ENCODE peak calls at places on chromosomes 7 and 10, in four cellular contexts. D, O, K and F are unnamed samples.

GRCh38 chr10:11355625-11356024 is 255.8 kb downstream of the USP6NL start:
- DNase-seq in O (no peak), K (no peak), D (no peak), F (peak)

GRCh38 chr10:80163741-80164341 is 31.3 kb downstream of the PLAC9 start:
- DNase-seq in D (no peak), O (no peak), K (no peak), F (no peak)

GRCh38 chr7:55111007-55111406 is 92.2 kb downstream of the EGFR start:
- DNase-seq in D (no peak), O (no peak), K (no peak), F (no peak)

GRCh38 chr10:117964528-117964927 is 82.2 kb downstream of the RAB11FIP2 start:
- DNase-seq in K (no peak), D (no peak), O (no peak), F (no peak)

GRCh38 chr7:151080522-151081169 is at the start of gene FASTK:
- DNase-seq in O (peak), D (peak), K (no peak), F (peak)

GRCh38 chr7:21944616-21945373 is 904 bp downstream of the CDCA7L start:
- DNase-seq in O (no peak), D (no peak), K (no peak), F (peak)

GRCh38 chr7:134935701-134936100 is 50.6 kb upstream of the AGBL3 start:
- DNase-seq in D (no peak), K (no peak), O (no peak), F (no peak)

GRCh38 chr7:28266377-28266776 is 85.8 kb upstream of the JAZF1 start:
- DNase-seq in O (no peak), K (no peak), D (no peak), F (no peak)

GRCh38 chr10:12394236-12395033 is 45.1 kb downstream of the CAMK1D start:
- DNase-seq in O (no peak), K (no peak), D (no peak), F (no peak)

GRCh38 chr10:74871595-74872382 is 45.4 kb downstream of the KAT6B start:
- DNase-seq in K (peak), D (no peak), O (no peak), F (no peak)

GRCh38 chr7:77454802-77455201 is 38.7 kb upstream of the GSAP start:
- DNase-seq in O (no peak), K (no peak), D (no peak), F (no peak)

GRCh38 chr7:144027070-144027469 is 21.7 kb upstream of the OR2A5 start:
- DNase-seq in D (no peak), K (no peak), O (peak), F (peak)

GRCh38 chr10:31604141-31604540 is 285.1 kb downstream of the ZEB1 start:
- DNase-seq in D (no peak), K (no peak), O (no peak), F (peak)

GRCh38 chr7:102933763-102934162 is 21.0 kb downstream of the LRRC17 start:
- DNase-seq in D (no peak), O (no peak), K (no peak), F (peak)

GRCh38 chr10:27744478-27745379 is 890 bp downstream of the MKX start:
- DNase-seq in O (no peak), D (no peak), K (no peak), F (peak)

GRCh38 chr7:101370836-101371235 is 8.2 kb downstream of the COL26A1 start:
- DNase-seq in D (no peak), O (no peak), K (no peak), F (no peak)

GRCh38 chr10:78462728-78463228 is 429.1 kb downstream of the RPS24 start:
- DNase-seq in D (no peak), K (no peak), O (no peak), F (no peak)

GRCh38 chr7:23394828-23395227 is 75.5 kb downstream of the IGF2BP3 start:
- DNase-seq in O (no peak), D (no peak), K (no peak), F (no peak)

GRCh38 chr10:54797636-54798395 is 3.2 kb downstream of the PCDH15 start:
- DNase-seq in O (no peak), K (no peak), D (no peak), F (no peak)

GRCh38 chr7:23918856-23919255 is 208.8 kb downstream of the STK31 start:
- DNase-seq in K (no peak), O (no peak), D (no peak), F (peak)

GRCh38 chr10:97333351-97333600 is 1.3 kb downstream of the FRAT2 start:
- DNase-seq in D (no peak), O (no peak), K (no peak), F (peak)

GRCh38 chr10:10910634-10911033 is 107.0 kb upstream of the CELF2 start:
- DNase-seq in O (no peak), D (no peak), K (no peak), F (no peak)

GRCh38 chr7:47634273-47634672 is 52.4 kb upstream of the TNS3 start:
- DNase-seq in O (no peak), K (no peak), D (no peak), F (no peak)

GRCh38 chr7:47931005-47931787 is 17.1 kb downstream of the PKD1L1 start:
- DNase-seq in K (no peak), O (no peak), D (no peak), F (no peak)

GRCh38 chr7:5773661-5774086 is 7.8 kb downstream of the RNF216 start:
- DNase-seq in O (peak), K (no peak), D (no peak), F (no peak)

GRCh38 chr7:79272066-79272669 is 181.3 kb downstream of the MAGI2 start:
- DNase-seq in D (peak), K (no peak), O (peak), F (peak)

GRCh38 chr7:101922631-101923275 is 105.3 kb downstream of the CUX1 start:
- DNase-seq in K (no peak), D (no peak), O (no peak), F (no peak)

GRCh38 chr10:46530249-46531186 is 25.9 kb downstream of the GPRIN2 start:
- DNase-seq in O (peak), D (no peak), K (no peak), F (no peak)

GRCh38 chr10:47195274-47195885 is 104.6 kb upstream of the GDF10 start:
- DNase-seq in D (no peak), O (no peak), K (no peak), F (no peak)

GRCh38 chr10:88064608-88065383 is 201.4 kb downstream of the PTEN start:
- DNase-seq in O (no peak), D (no peak), K (peak), F (no peak)

GRCh38 chr7:116167177-116167576 is 43.2 kb upstream of the TES start:
- DNase-seq in O (no peak), K (no peak), D (no peak), F (peak)

GRCh38 chr7:80047856-80048459 is 86.7 kb upstream of the GNAI1 start:
- DNase-seq in D (no peak), K (no peak), O (no peak), F (no peak)

GRCh38 chr10:43200538-43201390 is 62.5 kb downstream of the CSGALNACT2 start:
- DNase-seq in D (no peak), K (no peak), O (no peak), F (no peak)

GRCh38 chr7:105178928-105179541 is 165.0 kb downstream of the KMT2E start:
- DNase-seq in D (no peak), K (no peak), O (peak), F (no peak)

GRCh38 chr10:43203491-43204393 is 63.1 kb downstream of the RASGEF1A start:
- DNase-seq in O (no peak), D (peak), K (no peak), F (peak)

GRCh38 chr10:77179015-77179695 is 458.5 kb downstream of the KCNMA1 start:
- DNase-seq in O (no peak), D (no peak), K (no peak), F (peak)

GRCh38 chr7:226281-226882 is 34.0 kb downstream of the FAM20C start:
- DNase-seq in K (no peak), D (no peak), O (no peak), F (no peak)

DNA sequence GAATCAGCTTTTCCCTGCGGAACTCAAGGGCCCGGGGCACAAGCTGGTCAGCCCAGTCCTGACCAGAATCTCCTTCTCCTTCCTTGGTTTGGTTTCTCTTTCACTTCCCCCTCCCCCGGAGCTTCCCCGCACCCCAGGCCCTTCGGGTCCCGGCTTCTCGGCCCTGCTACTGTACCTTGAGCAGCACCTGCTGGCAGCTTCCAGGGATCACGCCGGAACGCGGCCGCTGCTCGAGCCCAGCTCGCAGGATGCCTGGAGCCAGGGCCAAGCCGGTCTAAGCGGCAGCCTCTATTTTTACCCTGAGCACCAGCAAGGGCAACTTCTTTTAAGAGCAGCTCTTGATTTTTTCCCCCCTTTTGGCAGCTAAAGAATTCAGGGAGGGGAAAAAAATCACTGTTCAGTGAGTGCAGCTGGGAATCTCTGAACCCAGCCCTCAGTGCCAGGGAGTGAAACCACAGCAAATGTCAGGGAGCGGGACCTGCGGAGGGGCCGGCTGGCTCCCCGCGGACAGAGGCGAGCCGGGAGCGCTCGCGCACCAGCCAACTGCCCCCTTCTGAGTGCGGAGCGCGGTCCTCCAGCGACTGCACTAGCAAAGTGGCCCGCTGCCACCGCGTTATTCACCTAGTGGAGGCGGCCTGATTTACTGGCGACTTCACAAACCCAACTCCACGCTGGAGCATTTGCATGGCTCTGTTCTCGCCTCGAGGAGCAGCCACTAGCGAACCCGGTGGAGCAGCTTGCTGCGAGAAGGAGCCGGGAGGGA is 2.4 kb upstream of the INHBA start:
- DNase-seq in K (peak), D (peak), O (peak), F (peak)
- TF ChIP-seq EZH2 in K (no peak), D (no peak), O (no peak), F (no peak)

DNA sequence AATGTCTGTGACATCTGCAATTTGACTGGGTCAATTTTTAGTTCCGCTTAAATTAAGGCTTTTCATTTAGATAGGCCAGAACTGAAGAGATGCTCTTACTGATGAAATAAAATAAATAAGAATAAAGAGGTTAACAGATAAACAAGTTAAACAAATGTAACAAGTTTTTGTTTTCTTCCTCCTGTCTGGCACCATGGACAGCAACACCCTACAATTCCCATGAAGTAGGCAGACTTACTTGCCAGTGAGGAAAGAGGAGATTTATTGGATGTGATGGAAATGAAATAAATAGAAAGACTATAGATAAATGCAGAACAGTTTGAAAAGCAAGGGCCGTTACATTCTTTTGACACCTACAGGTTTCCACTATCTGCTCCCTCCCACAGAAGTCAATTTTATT is 118.5 kb downstream of the AMPH start:
- DNase-seq in K (no peak), D (no peak), O (no peak), F (peak)
- TF ChIP-seq REST in K (peak), D (no peak), O (peak), F (peak)

GRCh38 chr10:133306097-133306476 is 2.6 kb downstream of the TUBGCP2 start:
- DNase-seq in D (no peak), O (no peak), K (no peak), F (no peak)

GRCh38 chr10:133306941-133307379 is 1.7 kb downstream of the TUBGCP2 start:
- DNase-seq in D (no peak), O (no peak), K (no peak), F (no peak)

GRCh38 chr10:133308431-133309110 is at the start of the genes TUBGCP2 and ZNF511:
- DNase-seq in K (no peak), O (peak), D (peak), F (peak)

GRCh38 chr10:133309111-133309719 is 501 bp downstream of the ZNF511 start:
- DNase-seq in D (peak), O (peak), K (peak), F (peak)

GRCh38 chr10:133307776-133308430 is 769 bp downstream of the TUBGCP2 start:
- DNase-seq in K (peak), D (no peak), O (peak), F (peak)
- TF ChIP-seq CREB1 in K (peak), D (no peak), O (peak), F (no peak)

DNA sequence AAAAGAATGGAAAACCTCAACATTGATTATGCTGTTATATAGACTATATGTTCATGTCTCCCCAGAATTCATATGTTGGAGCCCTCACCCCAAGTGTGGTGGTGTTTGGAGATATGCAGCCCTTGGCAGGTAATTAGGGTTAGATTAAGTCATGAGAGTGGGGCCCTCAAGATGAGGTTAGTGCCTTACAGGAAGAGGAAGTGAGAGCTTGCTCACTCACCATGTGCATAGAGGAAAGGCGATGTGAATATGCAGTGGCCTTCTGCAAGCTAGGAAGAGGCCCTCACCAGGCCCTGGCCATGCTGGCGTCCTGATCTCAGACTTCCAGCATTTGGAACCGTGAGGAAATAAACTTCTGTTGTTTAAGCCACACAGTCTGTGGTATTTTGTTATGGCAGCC is 14.8 kb downstream of the ZNF33A start:
- DNase-seq in D (no peak), K (no peak), O (no peak), F (no peak)
- TF ChIP-seq EZH2 in D (no peak), K (no peak), O (no peak), F (no peak)

DNA sequence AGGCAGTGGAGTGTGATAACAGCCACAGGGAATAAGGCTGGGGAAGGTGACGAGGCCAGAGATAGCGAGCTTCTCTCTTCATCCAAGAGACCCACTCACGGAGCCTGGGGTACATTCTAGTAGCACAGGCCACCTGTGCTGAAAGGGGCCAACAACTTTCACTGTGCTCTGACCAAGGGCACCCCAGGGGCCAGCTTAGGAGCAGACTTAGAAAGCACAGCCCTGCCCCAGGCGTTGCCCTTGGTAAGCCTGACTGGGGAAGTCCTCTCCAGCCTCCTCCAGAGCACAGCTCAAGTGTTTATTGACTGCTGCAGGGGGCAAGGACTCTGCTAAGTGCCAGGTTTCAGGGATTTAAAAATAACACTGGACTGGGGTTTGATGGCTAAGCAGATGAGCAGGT is 44.7 kb downstream of the EBF3 start:
- DNase-seq in O (no peak), D (no peak), K (no peak), F (no peak)
- TF ChIP-seq REST in O (no peak), D (no peak), K (no peak), F (no peak)

GRCh38 chr10:26446258-26446657 is 8.1 kb downstream of the APBB1IP start:
- DNase-seq in K (no peak), O (no peak), D (no peak), F (no peak)
- TF ChIP-seq CREB1 in K (no peak), O (no peak), D (no peak), F (no peak)

DNA sequence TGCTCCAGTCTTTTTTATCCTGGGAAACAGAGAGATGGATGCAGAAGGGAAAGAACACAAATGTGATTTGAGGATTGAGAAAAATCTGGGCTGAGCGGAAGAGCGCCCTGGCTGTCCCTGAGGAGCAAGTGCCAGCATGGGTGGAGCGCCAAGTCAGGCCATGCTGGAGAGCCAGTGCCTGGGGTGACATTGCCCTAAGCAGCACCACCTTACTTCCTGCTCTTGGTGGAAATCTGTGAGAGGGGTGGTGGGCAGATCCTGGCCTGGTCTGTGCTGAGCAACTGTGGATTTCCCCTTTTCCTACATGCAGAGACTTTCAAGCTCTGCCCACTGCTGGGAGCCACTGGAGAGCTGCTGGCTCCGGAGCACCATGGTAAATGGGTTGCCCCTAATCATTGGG is 36.9 kb downstream of the DDIT4 start:
- DNase-seq in D (no peak), O (no peak), K (no peak), F (no peak)
- TF ChIP-seq EZH2 in D (no peak), O (no peak), K (no peak), F (no peak)

GRCh38 chr10:14683246-14683645 is 91.5 kb downstream of the FAM107B start:
- DNase-seq in K (no peak), O (no peak), D (no peak), F (no peak)
- TF ChIP-seq REST in K (no peak), O (no peak), D (no peak), F (no peak)

GRCh38 chr10:128191847-128192246 is 65.6 kb upstream of the MKI67 start:
- DNase-seq in D (no peak), K (no peak), O (no peak), F (no peak)
- TF ChIP-seq CREB1 in D (no peak), K (no peak), O (no peak), F (no peak)